ENCODE peak calls at places on chromosomes 6 and 20, in five cellular contexts. K is AG10803, L is tibial nerve, Z is GM13976, T is thoracic aorta. I is an unnamed sample.

GRCh38 chr6:79601020-79601609 is 30.0 kb upstream of the SH3BGRL2 start:
- DNase-seq in K (no peak), L (no peak), Z (no peak), T (no peak), I (no peak)

GRCh38 chr6:106811088-106811686 is 163.3 kb downstream of the CD24 start:
- DNase-seq in K (no peak), L (no peak), Z (no peak), T (no peak), I (no peak)

GRCh38 chr6:27144740-27145079 is 102.8 kb upstream of the PRSS16 start:
- DNase-seq in K (no peak), L (no peak), Z (no peak), T (no peak), I (no peak)

GRCh38 chr6:92201618-92202017 is 1217.7 kb downstream of the EPHA7 start:
- DNase-seq in K (no peak), L (no peak), Z (no peak), T (no peak), I (no peak)

GRCh38 chr6:8736046-8736877 is 300.9 kb upstream of the SLC35B3 start:
- DNase-seq in K (no peak), L (no peak), Z (no peak), T (no peak), I (no peak)

GRCh38 chr6:149480502-149481280 is 4.1 kb downstream of the ZC3H12D start:
- DNase-seq in K (no peak), L (no peak), Z (no peak), T (no peak), I (no peak)

GRCh38 chr6:169983651-169984050 is 232.2 kb downstream of the ERMARD start:
- DNase-seq in K (no peak), L (no peak), Z (no peak), T (no peak), I (peak; percentile 6)

GRCh38 chr20:63114693-63115069 is 101.2 kb downstream of the YTHDF1 start:
- DNase-seq in K (no peak), L (no peak), Z (no peak), T (no peak), I (peak; percentile 13)

GRCh38 chr20:47464380-47465101 is 37.1 kb upstream of the NCOA3 start:
- DNase-seq in K (peak; percentile 98), L (peak; percentile 34), Z (no peak), T (peak; percentile 87), I (peak; percentile 68)

GRCh38 chr6:150898390-150899170 is 33.1 kb downstream of the MTHFD1L start:
- DNase-seq in K (peak; percentile 68), L (no peak), Z (peak; percentile 41), T (no peak), I (no peak)

GRCh38 chr6:119643866-119644265 is 294.3 kb upstream of the MAN1A1 start:
- DNase-seq in K (peak; percentile 81), L (no peak), Z (no peak), T (no peak), I (no peak)

GRCh38 chr6:130713144-130713543 is 114.1 kb upstream of the SMLR1 start:
- DNase-seq in K (no peak), L (no peak), Z (no peak), T (no peak), I (no peak)

GRCh38 chr6:112622036-112622435 is 274.9 kb downstream of the RFPL4B start:
- DNase-seq in K (peak; percentile 38), L (no peak), Z (no peak), T (no peak), I (no peak)

GRCh38 chr6:113488061-113488460 is 369.1 kb upstream of the MARCKS start:
- DNase-seq in K (no peak), L (no peak), Z (no peak), T (no peak), I (no peak)

GRCh38 chr6:27757307-27757706 is 154.9 kb downstream of the OR2B2 start:
- DNase-seq in K (no peak), L (no peak), Z (peak; percentile 60), T (no peak), I (peak; percentile 76)

GRCh38 chr20:32727663-32728062 is 15.6 kb downstream of the COMMD7 start:
- DNase-seq in K (peak; percentile 86), L (no peak), Z (no peak), T (no peak), I (no peak)

GRCh38 chr20:25484911-25485511 is 77.5 kb downstream of the GINS1 start:
- DNase-seq in K (no peak), L (no peak), Z (no peak), T (no peak), I (no peak)

GRCh38 chr6:157982580-157983438 is 1.1 kb downstream of the SYNJ2 start:
- DNase-seq in K (peak; percentile 54), L (no peak), Z (no peak), T (no peak), I (peak; percentile 67)

GRCh38 chr20:60000271-60001026 is 42.2 kb downstream of the CDH26 start:
- DNase-seq in K (no peak), L (no peak), Z (no peak), T (no peak), I (no peak)

GRCh38 chr6:157607317-157608109 is 215.5 kb upstream of the SNX9 start:
- DNase-seq in K (no peak), L (no peak), Z (no peak), T (no peak), I (no peak)

GRCh38 chr6:34908194-34908593 is 19.1 kb downstream of the ANKS1A start:
- DNase-seq in K (no peak), L (no peak), Z (no peak), T (no peak), I (no peak)

GRCh38 chr6:8006208-8006607 is 58.0 kb downstream of the BLOC1S5 start:
- DNase-seq in K (peak; percentile 60), L (no peak), Z (peak; percentile 53), T (no peak), I (no peak)

GRCh38 chr6:38501931-38502330 is 137.8 kb downstream of the BTBD9 start:
- DNase-seq in K (no peak), L (no peak), Z (no peak), T (no peak), I (no peak)

GRCh38 chr20:38831049-38831691 is 25.7 kb downstream of the PPP1R16B start:
- DNase-seq in K (no peak), L (no peak), Z (no peak), T (no peak), I (no peak)

GRCh38 chr20:36093025-36093803 is 61.3 kb upstream of the EPB41L1 start:
- DNase-seq in K (peak; percentile 60), L (peak; percentile 36), Z (no peak), T (peak; percentile 50), I (peak; percentile 85)

GRCh38 chr20:50230184-50230583 is 39.6 kb downstream of the CEBPB start:
- DNase-seq in K (no peak), L (no peak), Z (no peak), T (no peak), I (no peak)

GRCh38 chr6:84082693-84083265 is 49.2 kb downstream of the MRAP2 start:
- DNase-seq in K (no peak), L (no peak), Z (no peak), T (no peak), I (no peak)

GRCh38 chr6:148134566-148134965 is 208.1 kb upstream of the SASH1 start:
- DNase-seq in K (no peak), L (no peak), Z (no peak), T (no peak), I (no peak)

GRCh38 chr20:61320617-61321200 is 68.6 kb downstream of the CDH4 start:
- DNase-seq in K (no peak), L (no peak), Z (no peak), T (no peak), I (no peak)

GRCh38 chr20:45343867-45344721 is 4.1 kb downstream of the SDC4 start:
- DNase-seq in K (peak; percentile 86), L (no peak), Z (no peak), T (peak; percentile 48), I (peak; percentile 55)